ENCODE peak calls at places on chromosomes 12 and 14, in ten cellular contexts. A is thyroid gland, D is A549, C is transverse colon, T is ovary, X is HCT116, I is right lobe of liver, M is stomach, Q is upper lobe of left lung, W is body of pancreas. F is an unnamed sample.

GRCh38 chr14:65170768-65171251 is 68.5 kb upstream of the MAX start:
- DNase-seq in A (peak; percentile 8), D (peak; percentile 57), C (peak; percentile 17), T (no peak), X (no peak), I (no peak), M (no peak), Q (peak; percentile 46), W (peak; percentile 28), F (no peak)

GRCh38 chr14:79764288-79764687 is 447.0 kb downstream of the DIO2 start:
- DNase-seq in A (no peak), D (no peak), C (no peak), T (no peak), X (no peak), I (no peak), M (no peak), Q (no peak), W (no peak), F (no peak)

GRCh38 chr14:66476964-66477363 is 9.2 kb upstream of the CCDC196 start:
- DNase-seq in A (no peak), D (peak; percentile 4), C (no peak), T (no peak), X (no peak), I (no peak), M (no peak), Q (no peak), W (peak; percentile 15), F (no peak)

GRCh38 chr12:53224268-53224896 is 7.6 kb downstream of the RARG start:
- DNase-seq in A (peak; percentile 36), D (peak; percentile 50), C (no peak), T (no peak), X (no peak), I (no peak), M (no peak), Q (no peak), W (peak; percentile 28), F (no peak)

GRCh38 chr12:98002887-98003493 is 512.4 kb upstream of the TMPO start:
- DNase-seq in A (peak; percentile 70), D (peak; percentile 65), C (peak; percentile 8), T (no peak), X (peak; percentile 39), I (no peak), M (peak; percentile 33), Q (no peak), W (peak; percentile 47), F (no peak)

GRCh38 chr12:117151195-117152031 is 38.9 kb downstream of the FBXO21 start:
- DNase-seq in A (peak; percentile 84), D (peak; percentile 94), C (no peak), T (peak; percentile 75), X (peak; percentile 35), I (peak; percentile 52), M (peak; percentile 60), Q (no peak), W (peak; percentile 54), F (peak; percentile 81)

GRCh38 chr14:57136669-57137068 is 132.0 kb downstream of the EXOC5 start:
- DNase-seq in A (peak; percentile 1), D (no peak), C (no peak), T (no peak), X (no peak), I (peak; percentile 29), M (no peak), Q (no peak), W (no peak), F (peak; percentile 36)

GRCh38 chr14:37083599-37083998 is 88.8 kb downstream of the SLC25A21 start:
- DNase-seq in A (no peak), D (no peak), C (no peak), T (no peak), X (no peak), I (no peak), M (no peak), Q (no peak), W (no peak), F (no peak)

GRCh38 chr14:35883677-35884293 is 57.6 kb downstream of the BRMS1L start:
- DNase-seq in A (peak; percentile 69), D (peak; percentile 43), C (peak; percentile 29), T (no peak), X (no peak), I (no peak), M (peak; percentile 54), Q (no peak), W (peak; percentile 23), F (no peak)

GRCh38 chr14:99420711-99421110 is 59.9 kb downstream of the SETD3 start:
- DNase-seq in A (peak; percentile 94), D (no peak), C (peak; percentile 55), T (no peak), X (no peak), I (no peak), M (peak; percentile 36), Q (no peak), W (no peak), F (no peak)

GRCh38 chr12:53560386-53560785 is 53.1 kb upstream of the NPFF start:
- DNase-seq in A (no peak), D (no peak), C (no peak), T (no peak), X (no peak), I (no peak), M (no peak), Q (no peak), W (no peak), F (no peak)

GRCh38 chr12:19706936-19707335 is 267.6 kb downstream of the AEBP2 start:
- DNase-seq in A (no peak), D (no peak), C (no peak), T (no peak), X (no peak), I (no peak), M (no peak), Q (no peak), W (no peak), F (no peak)

GRCh38 chr12:46461907-46462605 is 89.5 kb upstream of the SLC38A2 start:
- DNase-seq in A (no peak), D (no peak), C (no peak), T (no peak), X (no peak), I (no peak), M (no peak), Q (no peak), W (no peak), F (no peak)

GRCh38 chr12:79715308-79715707 is 24.5 kb upstream of the PAWR start:
- DNase-seq in A (no peak), D (no peak), C (no peak), T (no peak), X (no peak), I (no peak), M (no peak), Q (no peak), W (no peak), F (no peak)

GRCh38 chr12:108826115-108826806 is 31.1 kb downstream of the SSH1 start:
- DNase-seq in A (peak; percentile 45), D (no peak), C (peak; percentile 32), T (peak; percentile 53), X (no peak), I (peak; percentile 67), M (no peak), Q (no peak), W (peak; percentile 31), F (peak; percentile 80)

GRCh38 chr12:104477812-104478388 is 21.2 kb downstream of the CHST11 start:
- DNase-seq in A (no peak), D (no peak), C (no peak), T (no peak), X (no peak), I (no peak), M (no peak), Q (no peak), W (no peak), F (no peak)

GRCh38 chr14:97442363-97442762 is 645.2 kb downstream of the VRK1 start:
- DNase-seq in A (no peak), D (no peak), C (no peak), T (no peak), X (no peak), I (no peak), M (no peak), Q (no peak), W (no peak), F (no peak)

GRCh38 chr14:94707494-94707893 is 62.4 kb downstream of the GSC start:
- DNase-seq in A (no peak), D (peak; percentile 13), C (no peak), T (no peak), X (no peak), I (no peak), M (no peak), Q (no peak), W (no peak), F (no peak)

GRCh38 chr12:6226701-6227096 is 26.5 kb downstream of the CD9 start:
- DNase-seq in A (peak; percentile 79), D (no peak), C (peak; percentile 66), T (peak; percentile 68), X (no peak), I (no peak), M (no peak), Q (peak; percentile 55), W (peak; percentile 24), F (peak; percentile 81)

DNA sequence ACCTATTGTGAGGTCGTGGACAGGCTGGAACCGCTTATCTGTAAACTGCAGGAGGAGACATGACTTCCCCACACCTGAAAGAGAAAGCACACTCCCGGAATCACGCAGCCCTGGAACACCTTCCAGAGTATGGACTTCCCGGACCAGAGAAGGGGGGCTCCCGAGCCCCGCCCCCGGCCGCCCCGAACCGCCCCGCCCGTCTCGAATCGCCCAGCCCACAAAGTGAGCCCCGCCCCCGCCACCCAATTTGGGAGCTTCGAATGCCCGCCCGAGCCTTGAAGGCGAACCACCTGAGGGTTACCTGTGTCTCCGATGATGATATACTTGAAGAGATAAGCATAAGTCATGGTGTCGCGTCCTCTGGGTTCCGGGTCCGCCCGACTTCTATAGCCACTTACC is 234 bp downstream of the RAB2B start:
- DNase-seq in A (peak; percentile 91), D (no peak), C (peak; percentile 94), T (peak; percentile 87), X (no peak), I (peak; percentile 94), M (peak; percentile 93), Q (peak; percentile 97), W (peak; percentile 88), F (peak; percentile 89)
- TF ChIP-seq POLR2A in A (peak; percentile 38), D (peak; percentile 42), C (no peak), T (no peak), X (no peak), I (no peak), M (no peak), Q (no peak), W (no peak), F (no peak)

GRCh38 chr14:85466678-85467077 is 63.3 kb upstream of the FLRT2 start:
- DNase-seq in A (no peak), D (peak; percentile 25), C (no peak), T (no peak), X (no peak), I (no peak), M (no peak), Q (no peak), W (no peak), F (no peak)
- H3K9me3 ChIP-seq in A (no peaks in the 10 kb centered on the region), D (no peaks in the 10 kb centered on the region), C (no peaks in the 10 kb centered on the region), T (no peaks in the 10 kb centered on the region), X (peaks cover 20% of the 10 kb centered on the region), I (no peaks in the 10 kb centered on the region), M (no peaks in the 10 kb centered on the region), Q (no peaks in the 10 kb centered on the region), W (no peaks in the 10 kb centered on the region), F (no peaks in the 10 kb centered on the region)

GRCh38 chr12:131941987-131942341 is 7.8 kb upstream of the EP400 start:
- DNase-seq in A (no peak), D (no peak), C (no peak), T (no peak), X (no peak), I (no peak), M (no peak), Q (no peak), W (no peak), F (no peak)
- TF ChIP-seq POLR2A in A (no peak), D (no peak), C (no peak), T (no peak), X (no peak), I (no peak), M (no peak), Q (no peak), W (no peak), F (no peak)

GRCh38 chr12:69204191-69204590 is 35.2 kb upstream of the CPSF6 start:
- DNase-seq in A (no peak), D (no peak), C (no peak), T (no peak), X (no peak), I (no peak), M (no peak), Q (no peak), W (no peak), F (no peak)
- H3K9me3 ChIP-seq in A (no peaks in the 10 kb centered on the region), D (peaks cover 24% of the 10 kb centered on the region), C (peaks cover 17% of the 10 kb centered on the region), T (peaks cover 5% of the 10 kb centered on the region), X (peaks cover 5% of the 10 kb centered on the region), I (peaks cover 9% of the 10 kb centered on the region), M (peaks cover 33% of the 10 kb centered on the region), Q (peaks cover 7% of the 10 kb centered on the region), W (peaks cover 10% of the 10 kb centered on the region), F (peaks cover 18% of the 10 kb centered on the region)

F was measured in heart left ventricle.